ENCODE peak calls at places on chromosomes 16 and 17, in six cellular contexts. One of them, this sample, is unnamed.

GRCh38 chr17:76640550-76641380 is 2.8 kb downstream of the ST6GALNAC1 start:
- DNase-seq in activated B cell treated with CpG ODN at 0.5 μM for 24 hours: no peak
- DNase-seq in NCI-H2081: no peak
- DNase-seq in SJSA1: no peak
- DNase-seq in mesothelial cell of epicardium: no peak
- DNase-seq in stimulated activated naive CD8-positive, alpha-beta T cell treated with anti-CD3 and anti-CD28 coated beads, Interleukin-15, Interleukin-2, amounts not matched to agents 100 U/mL and 50 U/mL, for 24 hours: no peak
- DNase-seq in this sample: no peak

GRCh38 chr16:79418588-79418987 is 181.9 kb downstream of the MAF start:
- DNase-seq in activated B cell treated with CpG ODN at 0.5 μM for 24 hours: no peak
- DNase-seq in NCI-H2081: no peak
- DNase-seq in stimulated activated naive CD8-positive, alpha-beta T cell treated with anti-CD3 and anti-CD28 coated beads, Interleukin-15, Interleukin-2, amounts not matched to agents 100 U/mL and 50 U/mL, for 24 hours: no peak
- DNase-seq in mesothelial cell of epicardium: no peak
- DNase-seq in SJSA1: no peak
- DNase-seq in this sample: no peak

GRCh38 chr17:58337126-58337599 is 8.6 kb upstream of the TSPOAP1 start:
- DNase-seq in mesothelial cell of epicardium: no peak
- DNase-seq in SJSA1: no peak
- DNase-seq in NCI-H2081: no peak
- DNase-seq in activated B cell treated with CpG ODN at 0.5 μM for 24 hours: peak
- DNase-seq in stimulated activated naive CD8-positive, alpha-beta T cell treated with anti-CD3 and anti-CD28 coated beads, Interleukin-15, Interleukin-2, amounts not matched to agents 100 U/mL and 50 U/mL, for 24 hours: peak
- DNase-seq in this sample: no peak

GRCh38 chr16:11801481-11802021 is 4.5 kb upstream of the ZC3H7A start:
- DNase-seq in SJSA1: peak
- DNase-seq in NCI-H2081: no peak
- DNase-seq in activated B cell treated with CpG ODN at 0.5 μM for 24 hours: no peak
- DNase-seq in stimulated activated naive CD8-positive, alpha-beta T cell treated with anti-CD3 and anti-CD28 coated beads, Interleukin-15, Interleukin-2, amounts not matched to agents 100 U/mL and 50 U/mL, for 24 hours: no peak
- DNase-seq in mesothelial cell of epicardium: no peak
- DNase-seq in this sample: no peak

GRCh38 chr16:84993926-84994325 is 17.4 kb downstream of the ZDHHC7 start:
- DNase-seq in mesothelial cell of epicardium: no peak
- DNase-seq in activated B cell treated with CpG ODN at 0.5 μM for 24 hours: no peak
- DNase-seq in stimulated activated naive CD8-positive, alpha-beta T cell treated with anti-CD3 and anti-CD28 coated beads, Interleukin-15, Interleukin-2, amounts not matched to agents 100 U/mL and 50 U/mL, for 24 hours: no peak
- DNase-seq in SJSA1: no peak
- DNase-seq in NCI-H2081: no peak
- DNase-seq in this sample: no peak

GRCh38 chr16:24689128-24689527 is 40.3 kb upstream of the TNRC6A start:
- DNase-seq in NCI-H2081: no peak
- DNase-seq in mesothelial cell of epicardium: no peak
- DNase-seq in stimulated activated naive CD8-positive, alpha-beta T cell treated with anti-CD3 and anti-CD28 coated beads, Interleukin-15, Interleukin-2, amounts not matched to agents 100 U/mL and 50 U/mL, for 24 hours: no peak
- DNase-seq in activated B cell treated with CpG ODN at 0.5 μM for 24 hours: no peak
- DNase-seq in SJSA1: peak
- DNase-seq in this sample: no peak

GRCh38 chr16:85425061-85425662 is 188.0 kb upstream of the GSE1 start:
- DNase-seq in SJSA1: peak
- DNase-seq in activated B cell treated with CpG ODN at 0.5 μM for 24 hours: no peak
- DNase-seq in stimulated activated naive CD8-positive, alpha-beta T cell treated with anti-CD3 and anti-CD28 coated beads, Interleukin-15, Interleukin-2, amounts not matched to agents 100 U/mL and 50 U/mL, for 24 hours: no peak
- DNase-seq in mesothelial cell of epicardium: peak
- DNase-seq in NCI-H2081: no peak
- DNase-seq in this sample: no peak

GRCh38 chr17:64786337-64786736 is 124.2 kb upstream of the SMURF2 start:
- DNase-seq in NCI-H2081: no peak
- DNase-seq in SJSA1: no peak
- DNase-seq in mesothelial cell of epicardium: no peak
- DNase-seq in activated B cell treated with CpG ODN at 0.5 μM for 24 hours: no peak
- DNase-seq in stimulated activated naive CD8-positive, alpha-beta T cell treated with anti-CD3 and anti-CD28 coated beads, Interleukin-15, Interleukin-2, amounts not matched to agents 100 U/mL and 50 U/mL, for 24 hours: no peak
- DNase-seq in this sample: no peak

GRCh38 chr17:63709110-63709509 is 9.2 kb upstream of the LIMD2 start:
- DNase-seq in SJSA1: no peak
- DNase-seq in stimulated activated naive CD8-positive, alpha-beta T cell treated with anti-CD3 and anti-CD28 coated beads, Interleukin-15, Interleukin-2, amounts not matched to agents 100 U/mL and 50 U/mL, for 24 hours: no peak
- DNase-seq in mesothelial cell of epicardium: no peak
- DNase-seq in activated B cell treated with CpG ODN at 0.5 μM for 24 hours: no peak
- DNase-seq in NCI-H2081: no peak
- DNase-seq in this sample: no peak

GRCh38 chr16:59748531-59748930 is 1014.4 kb upstream of the GOT2 start:
- DNase-seq in stimulated activated naive CD8-positive, alpha-beta T cell treated with anti-CD3 and anti-CD28 coated beads, Interleukin-15, Interleukin-2, amounts not matched to agents 100 U/mL and 50 U/mL, for 24 hours: no peak
- DNase-seq in activated B cell treated with CpG ODN at 0.5 μM for 24 hours: no peak
- DNase-seq in mesothelial cell of epicardium: no peak
- DNase-seq in SJSA1: no peak
- DNase-seq in NCI-H2081: no peak
- DNase-seq in this sample: no peak

GRCh38 chr16:28140788-28141618 is 70.8 kb downstream of the XPO6 start:
- DNase-seq in activated B cell treated with CpG ODN at 0.5 μM for 24 hours: no peak
- DNase-seq in stimulated activated naive CD8-positive, alpha-beta T cell treated with anti-CD3 and anti-CD28 coated beads, Interleukin-15, Interleukin-2, amounts not matched to agents 100 U/mL and 50 U/mL, for 24 hours: peak
- DNase-seq in mesothelial cell of epicardium: no peak
- DNase-seq in SJSA1: no peak
- DNase-seq in NCI-H2081: no peak
- DNase-seq in this sample: peak

GRCh38 chr16:57500578-57501111 is 14.4 kb upstream of the DOK4 start:
- DNase-seq in stimulated activated naive CD8-positive, alpha-beta T cell treated with anti-CD3 and anti-CD28 coated beads, Interleukin-15, Interleukin-2, amounts not matched to agents 100 U/mL and 50 U/mL, for 24 hours: no peak
- DNase-seq in SJSA1: no peak
- DNase-seq in NCI-H2081: no peak
- DNase-seq in activated B cell treated with CpG ODN at 0.5 μM for 24 hours: no peak
- DNase-seq in mesothelial cell of epicardium: no peak
- DNase-seq in this sample: no peak

GRCh38 chr16:81394966-81395655 is 49.5 kb upstream of the CMIP start:
- DNase-seq in stimulated activated naive CD8-positive, alpha-beta T cell treated with anti-CD3 and anti-CD28 coated beads, Interleukin-15, Interleukin-2, amounts not matched to agents 100 U/mL and 50 U/mL, for 24 hours: no peak
- DNase-seq in SJSA1: no peak
- DNase-seq in mesothelial cell of epicardium: no peak
- DNase-seq in NCI-H2081: no peak
- DNase-seq in activated B cell treated with CpG ODN at 0.5 μM for 24 hours: no peak
- DNase-seq in this sample: no peak

GRCh38 chr17:36740157-36740556 is 138.8 kb downstream of the MRM1 start:
- DNase-seq in mesothelial cell of epicardium: no peak
- DNase-seq in activated B cell treated with CpG ODN at 0.5 μM for 24 hours: no peak
- DNase-seq in stimulated activated naive CD8-positive, alpha-beta T cell treated with anti-CD3 and anti-CD28 coated beads, Interleukin-15, Interleukin-2, amounts not matched to agents 100 U/mL and 50 U/mL, for 24 hours: no peak
- DNase-seq in NCI-H2081: no peak
- DNase-seq in SJSA1: no peak
- DNase-seq in this sample: no peak

GRCh38 chr16:89407925-89408300 is 82.4 kb downstream of the ANKRD11 start:
- DNase-seq in SJSA1: no peak
- DNase-seq in activated B cell treated with CpG ODN at 0.5 μM for 24 hours: no peak
- DNase-seq in NCI-H2081: no peak
- DNase-seq in mesothelial cell of epicardium: no peak
- DNase-seq in stimulated activated naive CD8-positive, alpha-beta T cell treated with anti-CD3 and anti-CD28 coated beads, Interleukin-15, Interleukin-2, amounts not matched to agents 100 U/mL and 50 U/mL, for 24 hours: no peak
- DNase-seq in this sample: no peak

GRCh38 chr16:88732172-88732960 is 26.1 kb downstream of the CTU2 start:
- DNase-seq in stimulated activated naive CD8-positive, alpha-beta T cell treated with anti-CD3 and anti-CD28 coated beads, Interleukin-15, Interleukin-2, amounts not matched to agents 100 U/mL and 50 U/mL, for 24 hours: no peak
- DNase-seq in NCI-H2081: peak
- DNase-seq in mesothelial cell of epicardium: no peak
- DNase-seq in activated B cell treated with CpG ODN at 0.5 μM for 24 hours: no peak
- DNase-seq in SJSA1: no peak
- DNase-seq in this sample: no peak

GRCh38 chr17:6458416-6458950 is 14.2 kb downstream of the PIMREG start:
- DNase-seq in stimulated activated naive CD8-positive, alpha-beta T cell treated with anti-CD3 and anti-CD28 coated beads, Interleukin-15, Interleukin-2, amounts not matched to agents 100 U/mL and 50 U/mL, for 24 hours: no peak
- DNase-seq in SJSA1: no peak
- DNase-seq in mesothelial cell of epicardium: no peak
- DNase-seq in NCI-H2081: no peak
- DNase-seq in activated B cell treated with CpG ODN at 0.5 μM for 24 hours: no peak
- DNase-seq in this sample: no peak

GRCh38 chr17:39174907-39175694 is 9.1 kb upstream of the ARL5C start:
- DNase-seq in activated B cell treated with CpG ODN at 0.5 μM for 24 hours: peak
- DNase-seq in mesothelial cell of epicardium: peak
- DNase-seq in stimulated activated naive CD8-positive, alpha-beta T cell treated with anti-CD3 and anti-CD28 coated beads, Interleukin-15, Interleukin-2, amounts not matched to agents 100 U/mL and 50 U/mL, for 24 hours: peak
- DNase-seq in NCI-H2081: peak
- DNase-seq in SJSA1: no peak
- DNase-seq in this sample: peak

GRCh38 chr16:66357523-66357928 is 9.0 kb upstream of the CDH5 start:
- DNase-seq in stimulated activated naive CD8-positive, alpha-beta T cell treated with anti-CD3 and anti-CD28 coated beads, Interleukin-15, Interleukin-2, amounts not matched to agents 100 U/mL and 50 U/mL, for 24 hours: peak
- DNase-seq in SJSA1: peak
- DNase-seq in activated B cell treated with CpG ODN at 0.5 μM for 24 hours: no peak
- DNase-seq in mesothelial cell of epicardium: peak
- DNase-seq in NCI-H2081: peak
- DNase-seq in this sample: no peak

GRCh38 chr16:29720703-29721102 is 25.1 kb downstream of the C16orf54 start:
- DNase-seq in mesothelial cell of epicardium: no peak
- DNase-seq in stimulated activated naive CD8-positive, alpha-beta T cell treated with anti-CD3 and anti-CD28 coated beads, Interleukin-15, Interleukin-2, amounts not matched to agents 100 U/mL and 50 U/mL, for 24 hours: no peak
- DNase-seq in SJSA1: no peak
- DNase-seq in activated B cell treated with CpG ODN at 0.5 μM for 24 hours: no peak
- DNase-seq in NCI-H2081: no peak
- DNase-seq in this sample: no peak

This sample was measured in CD4-positive, alpha-beta T cell.